ENCODE peak calls at places on chromosomes 7 and 10, in nine cellular contexts. Z is CD8-positive, alpha-beta memory T cell; W is brain microvascular endothelial cell; U is epithelial cell of esophagus; O is endothelial cell; Y is astrocyte; M is SK-MEL-5; V is activated CD4-positive, alpha-beta memory T cell treated with anti-CD3 and anti-CD28 coated beads, Interleukin-2, amount 10 ng/mL, durations not matched to agents 7 days and 5 days; S is NCI-H460. N is an unnamed sample.

GRCh38 chr7:46032936-46033335 is 111.9 kb upstream of the IGFBP3 start:
- DNase-seq in Z (no peak), W (peak; percentile 2), U (peak; percentile 86), O (no peak), Y (peak; percentile 26), M (no peak), V (no peak), S (no peak), N (no peak)

GRCh38 chr7:103573479-103574058 is 127.6 kb upstream of the SLC26A5 start:
- DNase-seq in Z (peak; percentile 22), W (no peak), U (peak; percentile 50), O (no peak), Y (peak; percentile 12), M (peak; percentile 72), V (no peak), S (peak; percentile 45), N (no peak)

GRCh38 chr10:101441539-101442455 is 87.8 kb downstream of the BTRC start:
- DNase-seq in Z (peak; percentile 13), W (peak; percentile 74), U (peak; percentile 82), O (peak; percentile 40), Y (peak; percentile 69), M (peak; percentile 83), V (no peak), S (peak; percentile 66), N (peak; percentile 33)

GRCh38 chr7:107079212-107079940 is 34.9 kb downstream of the PRKAR2B start:
- DNase-seq in Z (no peak), W (no peak), U (no peak), O (no peak), Y (no peak), M (no peak), V (no peak), S (no peak), N (no peak)

GRCh38 chr10:48364659-48365405 is 58.4 kb downstream of the MAPK8 start:
- DNase-seq in Z (no peak), W (peak; percentile 29), U (peak; percentile 62), O (no peak), Y (peak; percentile 56), M (peak; percentile 64), V (no peak), S (no peak), N (no peak)

GRCh38 chr7:36896956-36897594 is 172.8 kb upstream of the AOAH start:
- DNase-seq in Z (no peak), W (no peak), U (peak; percentile 8), O (no peak), Y (no peak), M (no peak), V (no peak), S (no peak), N (no peak)

GRCh38 chr7:30308392-30308791 is 24.0 kb downstream of the ZNRF2 start:
- DNase-seq in Z (no peak), W (no peak), U (peak; percentile 46), O (no peak), Y (no peak), M (no peak), V (no peak), S (no peak), N (no peak)

GRCh38 chr10:77105756-77106155 is 531.9 kb downstream of the KCNMA1 start:
- DNase-seq in Z (no peak), W (no peak), U (no peak), O (no peak), Y (peak; percentile 74), M (no peak), V (no peak), S (no peak), N (no peak)